ENCODE peak calls at places on chromosomes 7 and 10, in ten cellular contexts. N is nephron progenitor cell, P is fibroblast of the aortic adventitia, I is IMR-90, B is heart right ventricle, S is brain microvascular endothelial cell, D is breast epithelium, O is prostate gland, Q is heart left ventricle, U is thoracic aorta. W is an unnamed sample.

GRCh38 chr7:56124981-56125380 is 8.8 kb upstream of the NUPR2 start:
- DNase-seq in Q (no peak), N (no peak), P (no peak), B (no peak), S (no peak), O (no peak), U (no peak), I (no peak), D (no peak), W (no peak)

GRCh38 chr10:1643161-1643910 is 94.0 kb downstream of the ADARB2 start:
- DNase-seq in O (no peak), D (peak; percentile 28), N (peak; percentile 91), S (no peak), I (no peak), B (no peak), U (no peak), P (no peak), Q (no peak), W (no peak)

GRCh38 chr10:33521062-33521461 is 186.6 kb upstream of the NRP1 start:
- DNase-seq in O (peak; percentile 22), S (no peak), Q (no peak), I (no peak), P (peak; percentile 42), N (no peak), U (no peak), D (no peak), B (no peak), W (no peak)

GRCh38 chr7:4113976-4114375 is 568.1 kb upstream of the FOXK1 start:
- DNase-seq in Q (no peak), U (no peak), P (no peak), N (no peak), O (no peak), I (no peak), D (peak; percentile 43), S (no peak), B (no peak), W (no peak)

GRCh38 chr10:47456096-47456485 is 27.8 kb downstream of the ANXA8 start:
- DNase-seq in B (no peak), N (no peak), Q (no peak), P (no peak), U (no peak), S (no peak), I (no peak), O (no peak), D (no peak), W (no peak)

GRCh38 chr10:45204954-45205775 is 110.2 kb downstream of the OR13A1 start:
- DNase-seq in U (no peak), P (no peak), B (no peak), Q (no peak), I (no peak), O (no peak), S (no peak), D (no peak), N (no peak), W (no peak)

GRCh38 chr7:93890464-93891068 is at the start of gene TFPI2:
- DNase-seq in P (peak; percentile 70), N (peak; percentile 78), S (peak; percentile 93), Q (peak; percentile 59), U (peak; percentile 13), O (peak; percentile 12), B (peak; percentile 15), D (no peak), I (peak; percentile 83), W (peak; percentile 77)

GRCh38 chr10:110305767-110306451 is 1.2 kb upstream of the SMNDC1 start:
- DNase-seq in U (peak; percentile 11), S (peak; percentile 86), I (peak; percentile 95), O (peak; percentile 38), B (no peak), D (no peak), Q (no peak), N (peak; percentile 14), P (peak; percentile 93), W (no peak)

GRCh38 chr7:45089314-45089891 is 634 bp upstream of the NACAD start:
- DNase-seq in S (peak; percentile 29), D (no peak), U (no peak), B (peak; percentile 55), O (peak; percentile 48), I (peak; percentile 48), Q (peak; percentile 69), N (peak; percentile 79), P (peak; percentile 47), W (peak; percentile 50)

GRCh38 chr10:103067951-103068350 is 125.1 kb downstream of the NT5C2 start:
- DNase-seq in S (no peak), P (no peak), O (no peak), D (no peak), Q (no peak), U (no peak), I (peak; percentile 52), N (no peak), B (no peak), W (no peak)

GRCh38 chr10:103067484-103067883 is 125.6 kb downstream of the NT5C2 start:
- DNase-seq in P (no peak), D (no peak), I (no peak), U (no peak), Q (no peak), O (no peak), N (no peak), B (no peak), S (no peak), W (no peak)

GRCh38 chr10:103057980-103058568 is 135.0 kb downstream of the NT5C2 start:
- DNase-seq in O (no peak), Q (no peak), B (no peak), U (no peak), P (no peak), D (no peak), S (no peak), N (no peak), I (peak; percentile 64), W (no peak)

GRCh38 chr10:103066141-103067098 is 126.7 kb downstream of the NT5C2 start:
- DNase-seq in U (no peak), I (no peak), D (no peak), Q (no peak), N (no peak), B (no peak), S (no peak), O (no peak), P (no peak), W (no peak)

GRCh38 chr10:103062854-103063642 is 130.0 kb downstream of the NT5C2 start:
- DNase-seq in O (no peak), Q (no peak), I (no peak), B (no peak), U (no peak), S (no peak), P (no peak), D (no peak), N (no peak), W (no peak)
- TF ChIP-seq CTCF in O (peak; percentile 23), Q (peak; percentile 48), I (peak; percentile 35), B (peak; percentile 41), U (no peak), S (peak; percentile 37), P (no peak), D (no peak), N (no peak), W (no peak)

GRCh38 chr7:140197218-140197890 is 20.6 kb upstream of the KDM7A start:
- DNase-seq in S (no peak), B (no peak), D (no peak), N (no peak), I (no peak), U (no peak), P (no peak), Q (no peak), O (no peak), W (no peak)

GRCh38 chr7:140195859-140196258 is 19.1 kb upstream of the KDM7A start:
- DNase-seq in O (no peak), P (no peak), U (no peak), Q (no peak), I (no peak), N (no peak), B (no peak), S (no peak), D (no peak), W (no peak)

GRCh38 chr7:140200102-140200989 is 23.6 kb upstream of the KDM7A start:
- DNase-seq in D (no peak), U (peak; percentile 38), N (no peak), P (peak; percentile 66), O (peak; percentile 53), Q (no peak), S (peak; percentile 72), B (no peak), I (peak; percentile 35), W (no peak)

GRCh38 chr7:140197938-140198337 is 21.2 kb upstream of the KDM7A start:
- DNase-seq in N (no peak), O (no peak), S (no peak), P (no peak), U (no peak), D (no peak), B (no peak), I (no peak), Q (no peak), W (no peak)

DNA sequence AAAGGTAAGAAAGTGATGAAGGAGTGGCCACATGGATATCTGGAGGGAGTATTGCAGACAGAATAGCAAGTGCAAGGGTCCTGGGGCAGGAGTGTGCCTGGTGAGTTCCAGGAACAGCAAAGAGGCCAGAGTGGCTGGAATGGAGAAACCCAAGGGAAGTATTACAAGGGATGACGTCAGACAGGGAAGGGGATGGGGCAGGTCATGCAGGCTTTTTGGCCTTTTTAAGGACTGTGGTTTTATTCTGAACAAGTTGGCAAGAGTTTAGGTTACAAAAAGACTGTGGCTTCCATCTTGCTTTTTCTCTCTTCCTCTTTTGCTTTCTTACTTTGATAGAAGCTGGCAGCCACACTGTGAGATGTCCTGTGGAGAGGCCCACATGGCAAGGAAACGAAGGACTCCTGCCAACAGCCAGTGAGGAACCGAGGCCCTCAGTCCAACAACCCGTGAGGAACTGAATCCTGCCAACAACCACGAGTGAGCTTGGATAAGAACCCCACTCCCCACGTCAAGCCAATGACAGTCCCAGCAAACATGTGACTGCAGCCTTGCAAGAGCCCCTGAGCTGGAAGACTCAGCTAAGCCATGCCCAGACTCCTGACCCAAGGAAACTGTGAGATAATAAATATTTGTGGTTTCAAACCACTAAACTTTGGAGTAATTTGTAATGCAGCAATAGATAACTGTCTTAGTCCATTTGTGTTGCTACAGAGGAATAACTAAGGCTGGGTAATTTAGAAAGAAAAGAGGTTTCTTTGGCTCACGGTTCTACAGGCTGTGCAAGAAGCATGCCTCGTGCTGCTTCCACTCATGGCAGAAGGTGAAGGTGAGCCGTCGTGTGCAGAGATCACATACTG is 19.8 kb upstream of the KDM7A start:
- DNase-seq in Q (no peak), B (no peak), I (peak; percentile 34), O (no peak), D (no peak), P (peak; percentile 89), U (no peak), N (no peak), S (peak; percentile 53), W (no peak)
- TF ChIP-seq CTCF in Q (no peak), B (no peak), I (no peak), O (no peak), D (no peak), P (no peak), U (no peak), N (no peak), S (no peak), W (no peak)

GRCh38 chr10:35327770-35328403 is 8.4 kb upstream of the CCNY start:
- DNase-seq in I (no peak), U (no peak), S (no peak), B (no peak), P (no peak), N (no peak), Q (no peak), D (no peak), O (no peak), W (no peak)
- TF ChIP-seq CTCF in I (peak; percentile 9), U (no peak), S (no peak), B (no peak), P (no peak), N (no peak), Q (no peak), D (no peak), O (no peak), W (no peak)

GRCh38 chr10:84715911-84716310 is 387.5 kb downstream of the CCSER2 start:
- DNase-seq in S (peak; percentile 40), Q (no peak), U (no peak), B (no peak), N (peak; percentile 43), I (peak; percentile 8), D (no peak), P (no peak), O (no peak), W (no peak)
- TF ChIP-seq CTCF in S (peak; percentile 73), Q (peak; percentile 31), U (no peak), B (peak; percentile 27), N (peak; percentile 59), I (peak; percentile 51), D (no peak), P (no peak), O (peak; percentile 23), W (no peak)